ENCODE peak calls at places on chromosomes 5 and 9, in four cellular contexts. One of them, this sample, is unnamed.

GRCh38 chr9:123049589-123050222 is 16.2 kb downstream of the GPR21 start:
- DNase-seq in stomach: peak
- DNase-seq in tibial artery: no peak
- DNase-seq in DND-41: no peak
- DNase-seq in this sample: no peak

GRCh38 chr5:73938280-73938937 is 312.4 kb downstream of the ARHGEF28 start:
- DNase-seq in DND-41: no peak
- DNase-seq in tibial artery: no peak
- DNase-seq in stomach: no peak
- DNase-seq in this sample: no peak

GRCh38 chr5:125798311-125798710 is 624.9 kb upstream of the GRAMD2B start:
- DNase-seq in DND-41: no peak
- DNase-seq in stomach: no peak
- DNase-seq in tibial artery: no peak
- DNase-seq in this sample: no peak

GRCh38 chr5:68356623-68357022 is 141.1 kb downstream of the PIK3R1 start:
- DNase-seq in stomach: no peak
- DNase-seq in tibial artery: no peak
- DNase-seq in DND-41: no peak
- DNase-seq in this sample: no peak

GRCh38 chr5:8686707-8687106 is 817.8 kb downstream of the MTRR start:
- DNase-seq in tibial artery: no peak
- DNase-seq in stomach: no peak
- DNase-seq in DND-41: no peak
- DNase-seq in this sample: no peak

GRCh38 chr5:109350537-109351270 is 59.1 kb downstream of the PJA2 start:
- DNase-seq in DND-41: no peak
- DNase-seq in stomach: no peak
- DNase-seq in tibial artery: no peak
- DNase-seq in this sample: no peak

GRCh38 chr5:172453986-172454354 is 355 bp downstream of the SH3PXD2B start:
- DNase-seq in stomach: no peak
- DNase-seq in DND-41: peak
- DNase-seq in tibial artery: no peak
- DNase-seq in this sample: no peak

GRCh38 chr9:105150991-105151685 is 93.3 kb upstream of the SLC44A1 start:
- DNase-seq in tibial artery: no peak
- DNase-seq in DND-41: no peak
- DNase-seq in stomach: no peak
- DNase-seq in this sample: no peak

GRCh38 chr5:577800-578199 is 34.3 kb upstream of the CEP72 start:
- DNase-seq in DND-41: no peak
- DNase-seq in tibial artery: no peak
- DNase-seq in stomach: no peak
- DNase-seq in this sample: no peak

GRCh38 chr5:175778951-175779475 is 92.4 kb upstream of the CPLX2 start:
- DNase-seq in DND-41: no peak
- DNase-seq in tibial artery: no peak
- DNase-seq in stomach: no peak
- DNase-seq in this sample: no peak

DNA sequence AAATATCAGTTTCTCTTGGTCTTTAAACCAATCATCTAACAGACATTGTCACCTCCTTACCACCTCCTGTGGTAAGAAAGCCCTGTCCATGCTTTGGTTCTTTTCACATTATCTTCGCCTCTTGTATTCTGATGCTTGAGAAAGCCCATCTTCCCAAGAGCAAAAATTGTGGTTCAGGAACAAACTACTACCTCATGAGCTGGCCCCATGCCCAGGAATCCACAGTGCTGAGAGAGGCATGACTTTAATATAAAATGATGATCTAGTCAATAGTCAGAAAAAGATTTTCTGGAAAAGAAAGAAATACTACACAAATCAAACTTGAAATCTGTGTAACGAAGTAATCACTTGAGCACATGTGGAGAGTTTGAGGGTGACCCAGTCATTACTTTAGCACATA is 94.7 kb downstream of the FGF10 start:
- DNase-seq in stomach: no peak
- DNase-seq in tibial artery: peak
- DNase-seq in DND-41: no peak
- DNase-seq in this sample: no peak
- H3K27ac ChIP-seq in stomach: no peak
- H3K27ac ChIP-seq in tibial artery: no peak
- H3K27ac ChIP-seq in DND-41: no peak
- H3K27ac ChIP-seq in this sample: no peak

GRCh38 chr5:135952683-135953082 is 2.1 kb downstream of the LECT2 start:
- DNase-seq in tibial artery: no peak
- DNase-seq in DND-41: no peak
- DNase-seq in stomach: no peak
- DNase-seq in this sample: no peak
- TF ChIP-seq CTCF in tibial artery: no peak
- TF ChIP-seq CTCF in DND-41: no peak
- TF ChIP-seq CTCF in stomach: no peak
- TF ChIP-seq CTCF in this sample: no peak

GRCh38 chr5:127602896-127603470 is 45.9 kb upstream of the CTXN3 start:
- DNase-seq in stomach: no peak
- DNase-seq in tibial artery: no peak
- DNase-seq in DND-41: no peak
- DNase-seq in this sample: no peak

GRCh38 chr5:127599847-127600246 is 49.0 kb upstream of the CTXN3 start:
- DNase-seq in DND-41: no peak
- DNase-seq in tibial artery: no peak
- DNase-seq in stomach: no peak
- DNase-seq in this sample: no peak

GRCh38 chr5:127601111-127601510 is 47.8 kb upstream of the CTXN3 start:
- DNase-seq in tibial artery: no peak
- DNase-seq in stomach: no peak
- DNase-seq in DND-41: no peak
- DNase-seq in this sample: no peak

GRCh38 chr5:127601601-127602000 is 47.3 kb upstream of the CTXN3 start:
- DNase-seq in tibial artery: no peak
- DNase-seq in DND-41: no peak
- DNase-seq in stomach: no peak
- DNase-seq in this sample: no peak

GRCh38 chr5:127602481-127602880 is 46.4 kb upstream of the CTXN3 start:
- DNase-seq in tibial artery: no peak
- DNase-seq in DND-41: no peak
- DNase-seq in stomach: no peak
- DNase-seq in this sample: no peak
- H3K27ac ChIP-seq in tibial artery: no peak
- H3K27ac ChIP-seq in DND-41: no peak
- H3K27ac ChIP-seq in stomach: no peak
- H3K27ac ChIP-seq in this sample: no peak

GRCh38 chr5:103441523-103441922 is 121.1 kb downstream of the NUDT12 start:
- DNase-seq in DND-41: no peak
- DNase-seq in tibial artery: no peak
- DNase-seq in stomach: no peak
- DNase-seq in this sample: no peak
- TF ChIP-seq CTCF in DND-41: peak
- TF ChIP-seq CTCF in tibial artery: no peak
- TF ChIP-seq CTCF in stomach: no peak
- TF ChIP-seq CTCF in this sample: no peak

DNA sequence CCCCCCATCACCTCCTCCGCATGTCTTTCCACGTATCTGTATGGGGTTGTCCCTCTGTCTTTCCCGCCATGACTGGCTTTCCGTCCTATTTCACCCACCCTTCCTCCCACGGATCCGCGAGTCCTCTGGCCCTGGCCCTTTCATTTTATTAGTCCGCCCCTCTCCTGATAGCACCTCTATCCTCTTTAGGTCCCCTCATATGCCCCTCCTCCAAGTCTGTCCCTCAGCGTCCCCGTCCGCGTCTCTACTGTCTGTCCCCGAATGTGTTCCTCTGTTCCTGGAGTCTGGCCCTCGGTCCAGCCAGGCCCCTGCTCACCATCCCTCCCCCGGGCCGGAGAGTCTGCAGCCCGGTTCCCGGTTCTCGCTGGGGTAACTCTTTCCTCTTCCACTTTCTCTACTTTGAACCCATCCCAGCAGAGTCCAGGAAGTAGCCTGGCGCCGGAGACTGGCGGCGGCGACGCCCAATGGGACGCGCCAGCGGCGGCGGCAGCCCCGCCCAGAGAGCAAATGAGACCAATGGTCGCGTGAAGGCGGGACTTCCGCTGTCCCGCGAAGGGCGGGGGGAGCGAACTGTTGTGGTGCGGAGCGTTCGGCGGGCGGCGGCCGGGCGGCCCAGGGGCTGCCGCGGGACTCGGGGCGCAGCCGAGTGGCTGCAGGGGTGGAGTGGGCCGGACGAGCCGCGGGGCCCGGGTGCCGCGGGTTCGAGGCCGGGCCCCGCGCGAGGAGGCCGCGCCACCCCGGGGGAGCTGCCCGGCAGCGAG is at the start of gene SAP30L:
- DNase-seq in DND-41: peak
- DNase-seq in stomach: peak
- DNase-seq in tibial artery: peak
- DNase-seq in this sample: peak
- H3K27ac ChIP-seq in DND-41: peak
- H3K27ac ChIP-seq in stomach: peak
- H3K27ac ChIP-seq in tibial artery: peak
- H3K27ac ChIP-seq in this sample: peak

GRCh38 chr5:77972545-77973252 is 196.6 kb upstream of the TBCA start:
- DNase-seq in tibial artery: no peak
- DNase-seq in DND-41: no peak
- DNase-seq in stomach: no peak
- DNase-seq in this sample: peak
- TF ChIP-seq CTCF in tibial artery: no peak
- TF ChIP-seq CTCF in DND-41: no peak
- TF ChIP-seq CTCF in stomach: no peak
- TF ChIP-seq CTCF in this sample: peak

GRCh38 chr5:170314696-170315095 is 17.1 kb upstream of the LCP2 start:
- DNase-seq in DND-41: no peak
- DNase-seq in tibial artery: no peak
- DNase-seq in stomach: no peak
- DNase-seq in this sample: no peak
- H3K27ac ChIP-seq in DND-41: no peak
- H3K27ac ChIP-seq in tibial artery: peak
- H3K27ac ChIP-seq in stomach: no peak
- H3K27ac ChIP-seq in this sample: no peak